ENCODE peak calls at places on chromosome 14, in five cellular contexts. One of them, this sample, is unnamed.

GRCh38 chr14:95597784-95598204 is 62.9 kb downstream of the GLRX5 start:
- DNase-seq in cardiac muscle cell: peak
- DNase-seq in A549: no peak
- DNase-seq in tibial nerve: no peak
- DNase-seq in astrocyte of the spinal cord: no peak
- DNase-seq in this sample: no peak

GRCh38 chr14:78291958-78292357 is 121.8 kb downstream of the NRXN3 start:
- DNase-seq in cardiac muscle cell: no peak
- DNase-seq in A549: no peak
- DNase-seq in tibial nerve: no peak
- DNase-seq in astrocyte of the spinal cord: no peak
- DNase-seq in this sample: no peak

GRCh38 chr14:92962831-92963095 is 39.8 kb downstream of the CHGA start:
- DNase-seq in cardiac muscle cell: no peak
- DNase-seq in A549: no peak
- DNase-seq in tibial nerve: no peak
- DNase-seq in astrocyte of the spinal cord: no peak
- DNase-seq in this sample: no peak

GRCh38 chr14:65431245-65431644 is 18.7 kb downstream of the FUT8 start:
- DNase-seq in cardiac muscle cell: no peak
- DNase-seq in A549: no peak
- DNase-seq in tibial nerve: no peak
- DNase-seq in astrocyte of the spinal cord: no peak
- DNase-seq in this sample: no peak

GRCh38 chr14:73829526-73830431 is 21.9 kb upstream of the PTGR2 start:
- DNase-seq in cardiac muscle cell: no peak
- DNase-seq in A549: no peak
- DNase-seq in tibial nerve: no peak
- DNase-seq in astrocyte of the spinal cord: peak
- DNase-seq in this sample: peak

GRCh38 chr14:21987937-21988336 is 314.3 kb upstream of the OR4E1 start:
- DNase-seq in cardiac muscle cell: peak
- DNase-seq in A549: peak
- DNase-seq in tibial nerve: no peak
- DNase-seq in astrocyte of the spinal cord: peak
- DNase-seq in this sample: no peak

GRCh38 chr14:59359451-59360124 is 105.6 kb downstream of the GPR135 start:
- DNase-seq in cardiac muscle cell: no peak
- DNase-seq in A549: no peak
- DNase-seq in tibial nerve: no peak
- DNase-seq in astrocyte of the spinal cord: no peak
- DNase-seq in this sample: no peak

GRCh38 chr14:82422186-82422585 is 888.5 kb upstream of the SEL1L start:
- DNase-seq in cardiac muscle cell: no peak
- DNase-seq in A549: no peak
- DNase-seq in tibial nerve: no peak
- DNase-seq in astrocyte of the spinal cord: no peak
- DNase-seq in this sample: no peak

GRCh38 chr14:106528717-106529116 is 1002.3 kb downstream of the TMEM121 start:
- DNase-seq in cardiac muscle cell: no peak
- DNase-seq in A549: no peak
- DNase-seq in tibial nerve: no peak
- DNase-seq in astrocyte of the spinal cord: peak
- DNase-seq in this sample: no peak

GRCh38 chr14:74793506-74794155 is 30.5 kb downstream of the YLPM1 start:
- DNase-seq in cardiac muscle cell: no peak
- DNase-seq in A549: peak
- DNase-seq in tibial nerve: no peak
- DNase-seq in astrocyte of the spinal cord: peak
- DNase-seq in this sample: no peak

GRCh38 chr14:94447986-94448808 is 4.4 kb downstream of the SERPINA11 start:
- DNase-seq in cardiac muscle cell: no peak
- DNase-seq in A549: no peak
- DNase-seq in tibial nerve: no peak
- DNase-seq in astrocyte of the spinal cord: no peak
- DNase-seq in this sample: peak

GRCh38 chr14:96205059-96205993 is 687 bp downstream of the BDKRB2 start:
- DNase-seq in cardiac muscle cell: no peak
- DNase-seq in A549: peak
- DNase-seq in tibial nerve: no peak
- DNase-seq in astrocyte of the spinal cord: no peak
- DNase-seq in this sample: no peak

GRCh38 chr14:94079891-94080605 is 954 bp downstream of the DDX24 start:
- DNase-seq in cardiac muscle cell: no peak
- DNase-seq in A549: no peak
- DNase-seq in tibial nerve: no peak
- DNase-seq in astrocyte of the spinal cord: peak
- DNase-seq in this sample: no peak

GRCh38 chr14:74948228-74949175 is 6.9 kb downstream of the PGF start:
- DNase-seq in cardiac muscle cell: no peak
- DNase-seq in A549: no peak
- DNase-seq in tibial nerve: no peak
- DNase-seq in astrocyte of the spinal cord: no peak
- DNase-seq in this sample: no peak

GRCh38 chr14:80216818-80217217 is 5.5 kb upstream of the DIO2 start:
- DNase-seq in cardiac muscle cell: no peak
- DNase-seq in A549: no peak
- DNase-seq in tibial nerve: no peak
- DNase-seq in astrocyte of the spinal cord: no peak
- DNase-seq in this sample: no peak

GRCh38 chr14:50031534-50032313 is 84.6 kb downstream of the VCPKMT start:
- DNase-seq in cardiac muscle cell: no peak
- DNase-seq in A549: no peak
- DNase-seq in tibial nerve: no peak
- DNase-seq in astrocyte of the spinal cord: peak
- DNase-seq in this sample: no peak

GRCh38 chr14:32073537-32074189 is 3.4 kb upstream of the ARHGAP5 start:
- DNase-seq in cardiac muscle cell: peak
- DNase-seq in A549: peak
- DNase-seq in tibial nerve: no peak
- DNase-seq in astrocyte of the spinal cord: peak
- DNase-seq in this sample: no peak

GRCh38 chr14:93960774-93961438 is 15.5 kb downstream of the ASB2 start:
- DNase-seq in cardiac muscle cell: no peak
- DNase-seq in A549: no peak
- DNase-seq in tibial nerve: no peak
- DNase-seq in astrocyte of the spinal cord: no peak
- DNase-seq in this sample: no peak

GRCh38 chr14:53855574-53855973 is 101.1 kb downstream of the BMP4 start:
- DNase-seq in cardiac muscle cell: no peak
- DNase-seq in A549: no peak
- DNase-seq in tibial nerve: no peak
- DNase-seq in astrocyte of the spinal cord: no peak
- DNase-seq in this sample: no peak

GRCh38 chr14:65373011-65373670 is 39.4 kb upstream of the FUT8 start:
- DNase-seq in cardiac muscle cell: no peak
- DNase-seq in A549: no peak
- DNase-seq in tibial nerve: no peak
- DNase-seq in astrocyte of the spinal cord: no peak
- DNase-seq in this sample: no peak

GRCh38 chr14:102046337-102047278 is 40.2 kb downstream of the HSP90AA1 start:
- DNase-seq in cardiac muscle cell: peak
- DNase-seq in A549: peak
- DNase-seq in tibial nerve: peak
- DNase-seq in astrocyte of the spinal cord: peak
- DNase-seq in this sample: peak

GRCh38 chr14:20970983-20971704 is 15.9 kb downstream of the RNASE2 start:
- DNase-seq in cardiac muscle cell: peak
- DNase-seq in A549: peak
- DNase-seq in tibial nerve: peak
- DNase-seq in astrocyte of the spinal cord: peak
- DNase-seq in this sample: peak

GRCh38 chr14:34465069-34465859 is 3.2 kb upstream of the SPTSSA start:
- DNase-seq in cardiac muscle cell: no peak
- DNase-seq in A549: no peak
- DNase-seq in tibial nerve: no peak
- DNase-seq in astrocyte of the spinal cord: peak
- DNase-seq in this sample: no peak

GRCh38 chr14:29078810-29079522 is 312.4 kb downstream of the FOXG1 start:
- DNase-seq in cardiac muscle cell: no peak
- DNase-seq in A549: no peak
- DNase-seq in tibial nerve: no peak
- DNase-seq in astrocyte of the spinal cord: no peak
- DNase-seq in this sample: no peak

GRCh38 chr14:89429206-89430091 is 12.4 kb upstream of the FOXN3 start:
- DNase-seq in cardiac muscle cell: no peak
- DNase-seq in A549: no peak
- DNase-seq in tibial nerve: no peak
- DNase-seq in astrocyte of the spinal cord: peak
- DNase-seq in this sample: no peak
- H3K4me3 ChIP-seq in cardiac muscle cell: no peak
- H3K4me3 ChIP-seq in A549: no peak
- H3K4me3 ChIP-seq in tibial nerve: peak
- H3K4me3 ChIP-seq in astrocyte of the spinal cord: no peak
- H3K4me3 ChIP-seq in this sample: no peak

GRCh38 chr14:90399541-90400444 is 3.0 kb downstream of the CALM1 start:
- DNase-seq in cardiac muscle cell: peak
- DNase-seq in A549: peak
- DNase-seq in tibial nerve: peak
- DNase-seq in astrocyte of the spinal cord: peak
- DNase-seq in this sample: peak
- H3K4me3 ChIP-seq in cardiac muscle cell: no peak
- H3K4me3 ChIP-seq in A549: peak
- H3K4me3 ChIP-seq in tibial nerve: peak
- H3K4me3 ChIP-seq in astrocyte of the spinal cord: peak
- H3K4me3 ChIP-seq in this sample: peak

GRCh38 chr14:104980601-104981531 is 2.7 kb upstream of the AHNAK2 start:
- DNase-seq in cardiac muscle cell: no peak
- DNase-seq in A549: no peak
- DNase-seq in tibial nerve: no peak
- DNase-seq in astrocyte of the spinal cord: no peak
- DNase-seq in this sample: no peak

GRCh38 chr14:104977008-104977680 is 1.0 kb downstream of the AHNAK2 start:
- DNase-seq in cardiac muscle cell: no peak
- DNase-seq in A549: no peak
- DNase-seq in tibial nerve: no peak
- DNase-seq in astrocyte of the spinal cord: no peak
- DNase-seq in this sample: no peak

GRCh38 chr14:104979758-104980591 is 1.8 kb upstream of the AHNAK2 start:
- DNase-seq in cardiac muscle cell: no peak
- DNase-seq in A549: no peak
- DNase-seq in tibial nerve: no peak
- DNase-seq in astrocyte of the spinal cord: peak
- DNase-seq in this sample: no peak

GRCh38 chr14:104977681-104978647 is at the start of gene AHNAK2:
- DNase-seq in cardiac muscle cell: peak
- DNase-seq in A549: peak
- DNase-seq in tibial nerve: no peak
- DNase-seq in astrocyte of the spinal cord: peak
- DNase-seq in this sample: no peak

DNA sequence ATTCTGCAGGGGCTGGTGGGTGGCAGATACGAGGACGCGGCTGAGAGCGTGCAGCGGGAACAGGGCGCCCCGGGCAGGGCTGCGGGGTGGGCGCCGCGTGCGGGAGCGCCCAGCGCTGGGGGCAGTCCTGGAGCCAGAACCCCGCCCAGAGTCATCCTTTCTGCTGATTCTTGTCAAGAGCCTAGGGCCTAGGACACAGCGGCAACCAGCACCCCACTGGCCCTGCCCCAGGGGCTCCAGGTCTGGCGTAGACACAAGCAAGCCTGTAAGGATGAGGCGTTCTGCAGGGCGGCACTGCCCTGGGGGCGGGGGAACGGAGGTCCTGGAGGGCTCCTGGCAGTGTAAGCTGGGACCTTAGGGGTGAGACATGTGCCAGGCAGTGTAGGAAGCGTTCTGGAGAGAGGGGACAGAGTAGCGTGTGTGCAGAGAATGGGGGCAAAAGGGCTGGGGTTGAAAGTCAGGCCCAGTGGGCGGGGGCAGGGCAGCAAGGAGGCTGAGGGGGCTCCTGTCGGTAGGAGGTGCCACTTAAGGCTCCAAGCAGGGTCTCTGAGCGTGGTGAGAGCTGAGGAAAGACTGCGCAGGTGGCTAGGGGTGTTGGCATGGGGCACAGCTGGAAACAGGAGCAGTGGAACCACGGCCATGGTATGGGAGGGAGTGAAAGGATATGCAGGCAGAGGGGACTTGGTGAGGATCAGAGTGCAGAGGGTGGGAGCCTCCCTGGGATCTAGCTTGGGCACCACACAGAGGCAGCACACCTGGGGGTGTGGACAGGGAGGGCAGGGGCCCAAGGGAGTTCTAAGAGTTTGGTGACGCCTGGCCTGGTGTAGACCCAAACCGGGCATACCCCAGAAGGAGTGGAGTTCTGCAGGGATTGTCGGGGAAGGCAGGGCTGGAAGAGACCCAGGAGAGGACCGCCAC is 859 bp upstream of the AHNAK2 start:
- DNase-seq in cardiac muscle cell: no peak
- DNase-seq in A549: no peak
- DNase-seq in tibial nerve: no peak
- DNase-seq in astrocyte of the spinal cord: no peak
- DNase-seq in this sample: no peak
- H3K4me3 ChIP-seq in cardiac muscle cell: peak
- H3K4me3 ChIP-seq in A549: peak
- H3K4me3 ChIP-seq in tibial nerve: peak
- H3K4me3 ChIP-seq in astrocyte of the spinal cord: peak
- H3K4me3 ChIP-seq in this sample: peak

DNA sequence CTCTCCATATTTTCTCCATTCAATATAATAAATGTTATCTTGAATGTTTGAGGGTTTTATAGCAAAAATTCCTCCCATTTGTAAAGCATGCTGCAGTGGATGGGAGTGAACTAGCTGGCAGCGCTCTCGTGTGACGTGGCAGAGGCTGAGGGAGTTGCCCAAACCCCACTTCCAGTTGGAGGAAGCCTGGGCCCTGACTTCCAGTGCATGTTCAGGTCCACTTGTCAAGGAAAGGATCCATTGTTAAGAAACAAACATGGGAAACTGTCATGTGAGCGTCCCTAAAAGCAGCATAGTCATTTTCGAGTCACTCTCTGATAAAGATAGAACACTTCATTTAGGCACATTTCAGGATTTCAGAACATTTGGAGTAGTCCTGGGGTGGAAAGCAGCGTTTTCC is 116.6 kb downstream of the SLC25A47 start:
- DNase-seq in cardiac muscle cell: no peak
- DNase-seq in A549: peak
- DNase-seq in tibial nerve: no peak
- DNase-seq in astrocyte of the spinal cord: peak
- DNase-seq in this sample: peak
- H3K4me3 ChIP-seq in cardiac muscle cell: no peak
- H3K4me3 ChIP-seq in A549: no peak
- H3K4me3 ChIP-seq in tibial nerve: no peak
- H3K4me3 ChIP-seq in astrocyte of the spinal cord: no peak
- H3K4me3 ChIP-seq in this sample: no peak

GRCh38 chr14:98207466-98207865 is 1064.5 kb downstream of the BCL11B start:
- DNase-seq in cardiac muscle cell: no peak
- DNase-seq in A549: no peak
- DNase-seq in tibial nerve: no peak
- DNase-seq in astrocyte of the spinal cord: no peak
- DNase-seq in this sample: no peak
- H3K4me3 ChIP-seq in cardiac muscle cell: no peak
- H3K4me3 ChIP-seq in A549: no peak
- H3K4me3 ChIP-seq in tibial nerve: no peak
- H3K4me3 ChIP-seq in astrocyte of the spinal cord: no peak
- H3K4me3 ChIP-seq in this sample: no peak

This sample was measured in right atrium auricular region.